ENCODE peak calls at places on chromosome 1, in ten cellular contexts. O is HT-29; Y is left ventricle myocardium inferior; W is anterior cingulate cortex; R is left colon; L is activated CD4-positive, alpha-beta T cell treated with anti-CD3 and anti-CD28 coated beads, Interleukin-2, amount 50 U/mL, for 1 hour; S is occipital lobe; N is amniotic stem cell; H is stimulated activated CD4-positive, alpha-beta T cell treated with anti-CD3 and anti-CD28 coated beads, Interleukin-4, amount 100 ng/mL, for 24 hours; U is mammary epithelial cell. D is an unnamed sample.

GRCh38 chr1:10378071-10378841 is 20.6 kb upstream of the PGD start:
- DNase-seq in O (no peak), Y (peak; percentile 32), W (no peak), R (no peak), L (no peak), S (peak; percentile 9), N (no peak), H (no peak), U (peak; percentile 14), D (peak; percentile 80)

GRCh38 chr1:44688760-44689446 is 14.4 kb downstream of the ARMH1 start:
- DNase-seq in O (no peak), Y (no peak), W (no peak), R (no peak), L (no peak), S (no peak), N (no peak), H (no peak), U (no peak), D (peak; percentile 63)

GRCh38 chr1:6414443-6414844 is 5.3 kb downstream of the HES2 start:
- DNase-seq in O (peak; percentile 47), Y (no peak), W (no peak), R (peak; percentile 58), L (peak; percentile 42), S (no peak), N (peak; percentile 9), H (peak; percentile 59), U (peak; percentile 100), D (peak; percentile 50)

GRCh38 chr1:156838972-156839371 is 19.9 kb downstream of the INSRR start:
- DNase-seq in O (peak; percentile 53), Y (no peak), W (peak; percentile 15), R (no peak), L (peak; percentile 35), S (no peak), N (no peak), H (peak; percentile 45), U (no peak), D (peak; percentile 67)

GRCh38 chr1:81023187-81023724 is 777.5 kb upstream of the ADGRL2 start:
- DNase-seq in O (no peak), Y (no peak), W (no peak), R (no peak), L (no peak), S (no peak), N (no peak), H (no peak), U (no peak), D (no peak)

GRCh38 chr1:89632213-89633102 is 462 bp upstream of the LRRC8C start:
- DNase-seq in O (peak; percentile 76), Y (peak; percentile 89), W (peak; percentile 78), R (peak; percentile 66), L (peak; percentile 86), S (peak; percentile 83), N (peak; percentile 70), H (peak; percentile 85), U (peak; percentile 65), D (peak; percentile 74)

GRCh38 chr1:158952416-158952815 is 21.1 kb downstream of the PYHIN1 start:
- DNase-seq in O (no peak), Y (no peak), W (no peak), R (no peak), L (no peak), S (no peak), N (no peak), H (no peak), U (no peak), D (no peak)

GRCh38 chr1:40763742-40764532 is 19.6 kb upstream of the KCNQ4 start:
- DNase-seq in O (no peak), Y (no peak), W (no peak), R (no peak), L (no peak), S (no peak), N (no peak), H (no peak), U (no peak), D (no peak)

GRCh38 chr1:154863702-154864174 is 6.3 kb downstream of the KCNN3 start:
- DNase-seq in O (peak; percentile 66), Y (no peak), W (no peak), R (no peak), L (peak; percentile 34), S (no peak), N (no peak), H (peak; percentile 51), U (no peak), D (peak; percentile 81)

GRCh38 chr1:64242895-64243756 is 39.7 kb downstream of the UBE2U start:
- DNase-seq in O (peak; percentile 69), Y (no peak), W (no peak), R (no peak), L (no peak), S (no peak), N (no peak), H (no peak), U (peak; percentile 31), D (peak; percentile 72)

GRCh38 chr1:167119696-167120095 is 25.8 kb downstream of the STYXL2 start:
- DNase-seq in O (no peak), Y (no peak), W (no peak), R (no peak), L (no peak), S (no peak), N (no peak), H (no peak), U (no peak), D (no peak)

GRCh38 chr1:107964397-107965111 is 426 bp downstream of the VAV3 start:
- DNase-seq in O (no peak), Y (no peak), W (no peak), R (no peak), L (peak; percentile 8), S (peak; percentile 7), N (no peak), H (peak; percentile 15), U (peak; percentile 53), D (no peak)

GRCh38 chr1:184513421-184513820 is 126.6 kb downstream of the C1orf21 start:
- DNase-seq in O (no peak), Y (no peak), W (no peak), R (no peak), L (no peak), S (no peak), N (no peak), H (no peak), U (no peak), D (no peak)

GRCh38 chr1:211135342-211135950 is 1.5 kb upstream of the KCNH1 start:
- DNase-seq in O (peak; percentile 72), Y (no peak), W (no peak), R (no peak), L (no peak), S (no peak), N (peak; percentile 37), H (no peak), U (peak; percentile 46), D (peak; percentile 83)

GRCh38 chr1:85650645-85651044 is 57.6 kb downstream of the ZNHIT6 start:
- DNase-seq in O (no peak), Y (no peak), W (no peak), R (no peak), L (no peak), S (no peak), N (no peak), H (no peak), U (no peak), D (no peak)

GRCh38 chr1:10634428-10635384 is 160.0 kb downstream of the PEX14 start:
- DNase-seq in O (no peak), Y (no peak), W (no peak), R (no peak), L (no peak), S (no peak), N (no peak), H (no peak), U (peak; percentile 63), D (peak; percentile 5)

GRCh38 chr1:170562644-170563338 is 30.8 kb downstream of the GORAB start:
- DNase-seq in O (peak; percentile 55), Y (peak; percentile 44), W (no peak), R (no peak), L (no peak), S (peak; percentile 7), N (peak; percentile 60), H (no peak), U (peak; percentile 80), D (peak; percentile 95)

GRCh38 chr1:215407575-215407974 is 159.5 kb upstream of the KCTD3 start:
- DNase-seq in O (no peak), Y (no peak), W (no peak), R (no peak), L (no peak), S (no peak), N (no peak), H (no peak), U (no peak), D (no peak)

GRCh38 chr1:225915538-225915991 is 8.5 kb downstream of the PYCR2 start:
- DNase-seq in O (no peak), Y (no peak), W (no peak), R (no peak), L (no peak), S (no peak), N (no peak), H (no peak), U (no peak), D (no peak)

GRCh38 chr1:182833271-182833670 is 5.9 kb upstream of the DHX9 start:
- DNase-seq in O (no peak), Y (no peak), W (no peak), R (no peak), L (no peak), S (no peak), N (no peak), H (no peak), U (peak; percentile 68), D (peak; percentile 7)